ENCODE peak calls at places on chromosomes 13 and 19, in four cellular contexts. Z is neuronal stem cell, X is body of pancreas, P is cardiac muscle cell. O is an unnamed sample. For H3K4me1, the result is how much of the 10 kb centered on the place peaks cover.

GRCh38 chr13:113930711-113931637 is 42.9 kb downstream of the C13orf46 start:
- DNase-seq in Z (no peak), X (no peak), P (no peak), O (peak)

GRCh38 chr13:106683179-106683578 is 115.2 kb upstream of the ARGLU1 start:
- DNase-seq in P (no peak), Z (no peak), X (no peak), O (no peak)

GRCh38 chr13:102580552-102581169 is 16.1 kb upstream of the TPP2 start:
- DNase-seq in P (peak), X (peak), Z (peak), O (peak)

GRCh38 chr13:26024558-26024957 is 27.3 kb downstream of the SHISA2 start:
- DNase-seq in X (no peak), P (peak), Z (no peak), O (no peak)

GRCh38 chr13:28494537-28494860 is 429 bp downstream of the FLT1 start:
- DNase-seq in Z (peak), X (no peak), P (no peak), O (no peak)

GRCh38 chr13:76231522-76232167 is 595.5 kb downstream of the LMO7 start:
- DNase-seq in P (no peak), Z (no peak), X (no peak), O (no peak)

GRCh38 chr13:114230117-114230516 is 4.6 kb upstream of the CDC16 start:
- DNase-seq in Z (no peak), P (no peak), X (no peak), O (no peak)

GRCh38 chr13:73216381-73216831 is 157.6 kb downstream of the KLF5 start:
- DNase-seq in Z (no peak), X (no peak), P (no peak), O (no peak)

GRCh38 chr19:18768997-18769891 is 21.9 kb downstream of the COMP start:
- DNase-seq in X (no peak), Z (no peak), P (no peak), O (no peak)

GRCh38 chr19:441213-441823 is 19.5 kb downstream of the SHC2 start:
- DNase-seq in Z (no peak), X (no peak), P (no peak), O (no peak)

GRCh38 chr19:18156841-18157464 is 4.0 kb downstream of the PIK3R2 start:
- DNase-seq in Z (no peak), P (peak), X (peak), O (no peak)

GRCh38 chr19:49894879-49895565 is 1.7 kb downstream of the IL4I1 start:
- DNase-seq in Z (no peak), P (no peak), X (no peak), O (no peak)

GRCh38 chr13:50682966-50683365 is 160.5 kb downstream of the DLEU7 start:
- DNase-seq in P (no peak), X (no peak), Z (no peak), O (no peak)

GRCh38 chr19:39590265-39590664 is 12.1 kb upstream of the LGALS13 start:
- DNase-seq in P (peak), Z (peak), X (no peak), O (no peak)

GRCh38 chr13:110349239-110349638 is 42.2 kb downstream of the COL4A2 start:
- DNase-seq in X (no peak), P (no peak), Z (no peak), O (no peak)

GRCh38 chr13:27338207-27338606 is 67.6 kb downstream of the RASL11A start:
- DNase-seq in P (no peak), X (no peak), Z (no peak), O (no peak)

GRCh38 chr19:20968092-20968491 is 45.0 kb downstream of the ZNF85 start:
- DNase-seq in P (no peak), X (no peak), Z (no peak), O (no peak)

GRCh38 chr13:44013666-44014291 is 134.1 kb downstream of the LACC1 start:
- DNase-seq in Z (no peak), P (no peak), X (no peak), O (no peak)

GRCh38 chr13:51034906-51035305 is 76.2 kb downstream of the C13orf42 start:
- DNase-seq in X (no peak), Z (no peak), P (no peak), O (no peak)

GRCh38 chr13:110361365-110361911 is 54.4 kb downstream of the COL4A2 start:
- DNase-seq in P (peak), X (peak), Z (no peak), O (no peak)

GRCh38 chr19:17933414-17934129 is 757 bp downstream of the CCDC124 start:
- DNase-seq in P (no peak), Z (no peak), X (no peak), O (no peak)

GRCh38 chr13:47798906-47799305 is 202.2 kb downstream of the SUCLA2 start:
- DNase-seq in X (no peak), P (peak), Z (no peak), O (no peak)

GRCh38 chr13:25300861-25301346 is 521 bp upstream of the NUP58 start:
- DNase-seq in Z (no peak), P (no peak), X (peak), O (peak)

GRCh38 chr19:47899335-47899734 is 13.2 kb upstream of the SULT2A1 start:
- DNase-seq in Z (no peak), P (no peak), X (no peak), O (no peak)

GRCh38 chr13:114128624-114129522 is 3.5 kb downstream of the RASA3 start:
- DNase-seq in P (no peak), X (peak), Z (no peak), O (peak)

GRCh38 chr13:102798653-102799543 is at the start of the genes BIVM and POGLUT2:
- DNase-seq in X (peak), P (peak), Z (peak), O (peak)

GRCh38 chr13:20901668-20902437 is 693 bp downstream of the XPO4 start:
- DNase-seq in X (peak), Z (no peak), P (peak), O (no peak)

GRCh38 chr19:2578391-2578826 is 102.5 kb downstream of the GADD45B start:
- DNase-seq in Z (no peak), X (peak), P (no peak), O (no peak)

GRCh38 chr19:23116802-23117571 is at the start of gene ZNF730:
- DNase-seq in P (peak), Z (peak), X (no peak), O (peak)

GRCh38 chr13:110855363-110855762 is 59.5 kb downstream of the ANKRD10 start:
- DNase-seq in X (no peak), P (no peak), Z (no peak), O (no peak)

GRCh38 chr19:54107876-54108490 is 5.3 kb downstream of the NDUFA3 start:
- DNase-seq in Z (no peak), X (no peak), P (no peak), O (no peak)

GRCh38 chr19:57436392-57436791 is 1.3 kb downstream of the ZNF749 start:
- DNase-seq in P (no peak), Z (no peak), X (no peak), O (no peak)

DNA sequence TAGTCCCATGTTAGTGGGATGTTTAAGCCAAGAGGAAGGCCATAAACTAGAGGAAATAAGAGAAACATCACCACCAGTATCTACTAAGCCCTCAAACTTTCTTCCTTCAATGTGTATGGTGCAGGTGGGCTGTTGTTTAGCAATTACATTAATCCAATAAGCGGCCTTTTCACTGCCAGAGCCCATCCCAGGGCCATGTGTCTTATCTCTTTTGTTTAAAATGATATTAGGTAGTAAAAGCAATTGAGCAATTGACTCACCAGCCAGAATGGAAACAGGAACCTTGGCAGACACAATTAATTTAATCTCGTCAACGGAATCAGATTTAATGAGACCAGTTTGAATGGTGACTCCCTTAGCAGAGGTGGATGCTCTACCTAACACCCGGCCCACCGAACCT is 1503.5 kb downstream of the UQCRFS1 start:
- DNase-seq in Z (no peak), X (no peak), P (no peak), O (no peak)
- H3K27ac ChIP-seq in Z (no peak), X (no peak), P (no peak), O (no peak)

DNA sequence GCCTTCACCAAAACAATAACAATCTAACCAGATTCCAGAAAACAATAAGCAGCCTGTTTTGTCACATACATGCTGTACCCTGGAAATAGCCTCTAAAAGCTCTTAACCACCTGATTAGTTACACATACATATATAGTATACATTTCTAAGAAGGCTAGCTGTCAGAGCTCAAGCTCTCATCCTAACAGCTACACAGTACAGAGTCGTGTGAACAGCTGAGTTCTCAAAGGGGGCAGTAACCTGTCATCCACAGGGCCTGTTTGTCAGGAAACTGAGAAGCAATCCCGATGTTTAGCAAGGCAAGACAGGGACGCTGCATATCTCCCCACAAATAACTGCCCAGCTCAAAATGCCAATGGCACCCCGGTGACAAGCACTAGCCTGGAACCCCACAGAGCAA is 56.9 kb downstream of the STK24 start:
- DNase-seq in P (peak), Z (no peak), X (no peak), O (no peak)
- H3K4me1 ChIP-seq in P (half or more), Z (under half), X (half or more), O (half or more)

GRCh38 chr19:13846533-13847032 is 30.4 kb upstream of the NANOS3 start:
- DNase-seq in P (peak), X (peak), Z (no peak), O (peak)

GRCh38 chr19:13842294-13843103 is 34.4 kb upstream of the NANOS3 start:
- DNase-seq in Z (no peak), X (peak), P (peak), O (peak)

GRCh38 chr19:13841339-13842293 is 35.3 kb upstream of the NANOS3 start:
- DNase-seq in P (no peak), X (peak), Z (no peak), O (peak)

GRCh38 chr19:13843104-13843921 is 33.6 kb upstream of the NANOS3 start:
- DNase-seq in P (peak), Z (no peak), X (peak), O (no peak)

DNA sequence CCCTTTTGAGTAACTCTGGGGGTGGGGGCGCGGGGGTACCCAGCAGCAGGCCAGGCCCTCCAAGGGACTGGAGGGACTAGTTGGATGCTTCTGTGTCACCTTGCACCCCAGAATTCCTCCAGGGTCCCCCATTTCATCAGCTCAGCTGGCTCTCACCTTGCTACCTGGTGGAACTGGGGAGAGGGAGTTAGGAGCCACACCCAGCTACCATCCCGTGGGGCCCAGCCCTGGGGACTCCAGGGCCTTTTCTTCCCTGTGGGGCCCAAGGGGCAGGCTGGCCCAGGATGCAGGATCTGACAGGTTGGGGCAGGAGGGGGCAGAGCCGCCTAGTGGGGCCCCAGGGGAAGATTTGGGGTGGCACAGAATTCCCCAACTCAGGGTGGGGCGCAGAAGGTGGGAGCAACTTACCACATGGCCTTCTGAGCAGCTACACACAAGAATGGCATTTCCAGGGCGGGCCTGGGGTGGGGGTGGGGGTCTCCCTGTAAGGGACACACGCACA is 32.8 kb upstream of the NANOS3 start:
- DNase-seq in X (no peak), Z (no peak), P (no peak), O (no peak)
- H3K4me3 ChIP-seq in X (no peak), Z (no peak), P (no peak), O (no peak)

DNA sequence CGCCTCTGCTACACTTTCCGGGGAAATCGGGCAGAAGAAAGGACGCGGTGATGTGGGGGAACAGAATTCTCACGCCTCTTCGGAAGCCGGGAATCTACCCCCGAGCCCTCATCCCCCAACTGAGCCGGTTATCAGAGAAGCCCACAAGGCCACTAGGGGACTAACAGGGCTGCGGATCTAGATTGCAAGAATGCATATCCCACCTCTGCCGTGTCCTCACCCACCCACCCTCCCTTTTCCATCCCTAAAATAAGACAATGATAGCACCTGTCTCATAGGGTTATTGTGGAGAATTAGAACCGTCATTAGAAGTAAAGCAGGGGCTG is 1.1 kb downstream of the IGFLR1 start:
- DNase-seq in Z (no peak), P (no peak), X (no peak), O (no peak)
- H3K27ac ChIP-seq in Z (peak), P (peak), X (peak), O (peak)

GRCh38 chr19:10416083-10416379 is 4.3 kb upstream of the PDE4A start:
- DNase-seq in Z (no peak), P (no peak), X (no peak), O (no peak)
- H3K4me1 ChIP-seq in Z (under half), P (under half), X (under half), O (half or more)

GRCh38 chr19:5207806-5208205 is 132.8 kb downstream of the PTPRS start:
- DNase-seq in P (no peak), X (no peak), Z (no peak), O (no peak)
- H3K4me3 ChIP-seq in P (no peak), X (no peak), Z (no peak), O (no peak)

DNA sequence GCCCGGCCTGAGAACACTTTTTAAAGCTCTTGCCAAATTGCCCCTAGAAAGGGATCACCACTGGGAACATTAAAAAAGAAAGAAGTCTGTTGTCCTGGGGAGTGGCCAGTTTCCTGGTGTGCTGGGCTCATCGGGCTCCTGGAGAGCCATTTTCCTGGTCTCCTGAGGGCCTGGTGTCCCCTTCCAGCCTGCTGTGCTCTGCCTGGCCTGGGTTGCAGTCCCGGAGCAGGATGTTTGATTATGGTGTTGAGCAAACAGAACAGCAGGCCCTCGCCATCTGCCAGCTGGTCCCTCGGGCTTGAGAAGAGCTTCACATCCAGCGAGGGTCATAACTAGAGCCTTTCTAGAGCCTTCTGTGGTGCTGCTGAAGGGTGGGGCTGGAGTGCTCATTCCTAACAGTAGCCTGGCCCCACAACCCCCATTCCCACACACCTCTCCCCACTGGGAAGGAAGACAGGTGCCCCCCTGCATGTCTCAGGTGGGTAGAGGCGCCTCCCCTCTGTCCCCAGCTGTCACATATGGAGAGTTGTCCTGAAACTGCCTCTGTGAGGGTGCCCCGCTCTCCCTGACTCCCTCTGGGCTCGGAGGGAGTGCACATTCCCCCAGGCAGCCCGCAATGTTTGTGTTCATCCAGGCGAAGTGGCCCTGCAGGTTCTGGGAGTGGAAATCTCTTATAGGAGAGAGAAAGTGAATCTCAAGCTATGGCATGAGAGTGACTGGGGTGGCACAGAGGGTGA is 151.1 kb downstream of the SIPA1L3 start:
- DNase-seq in Z (no peak), P (no peak), X (peak), O (no peak)
- H3K27ac ChIP-seq in Z (no peak), P (no peak), X (peak), O (no peak)

DNA sequence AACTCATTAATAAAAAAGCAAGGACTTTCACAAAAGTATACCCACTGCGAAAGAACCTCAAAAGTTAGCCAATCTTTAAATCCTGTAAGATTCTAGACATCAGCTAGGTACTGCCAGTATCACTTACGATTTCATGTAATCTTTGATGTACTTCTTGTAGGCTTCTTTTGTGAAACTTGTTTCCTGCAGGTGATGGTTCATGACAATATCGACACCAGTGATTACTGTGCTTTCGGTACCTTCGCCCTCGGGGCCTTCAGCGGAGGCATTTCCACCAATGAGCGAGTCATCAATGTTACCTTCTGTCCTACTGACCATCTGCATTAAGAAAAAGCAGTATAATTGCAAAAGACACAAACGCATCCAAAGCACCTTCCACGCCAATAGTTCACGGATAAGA is 1.1 kb downstream of the TPT1 start:
- DNase-seq in P (no peak), X (no peak), Z (no peak), O (peak)
- H3K4me1 ChIP-seq in P (under half), X (half or more), Z (under half), O (half or more)